ENCODE peak calls at places on chromosomes 11 and 22, in four cellular contexts. G, T, C and F are unnamed samples.

GRCh38 chr11:46639197-46639839 is 22.0 kb downstream of the ATG13 start:
- DNase-seq in C (no peak), G (no peak), T (no peak), F (no peak)

GRCh38 chr22:20560716-20561115 is 53.3 kb downstream of the MED15 start:
- DNase-seq in C (no peak), T (no peak), G (no peak), F (no peak)

GRCh38 chr11:78742430-78742829 is 167.8 kb upstream of the NARS2 start:
- DNase-seq in G (peak; percentile 88), C (peak; percentile 95), T (no peak), F (no peak)

GRCh38 chr22:36286096-36286957 is 33.4 kb downstream of the APOL1 start:
- DNase-seq in C (peak; percentile 63), T (no peak), G (peak; percentile 85), F (no peak)

GRCh38 chr22:25490869-25491268 is 73.6 kb upstream of the GRK3 start:
- DNase-seq in C (no peak), G (no peak), T (no peak), F (no peak)

GRCh38 chr11:95699631-95700470 is 89.7 kb downstream of the FAM76B start:
- DNase-seq in T (no peak), G (no peak), C (no peak), F (no peak)

GRCh38 chr11:69460540-69461257 is 20.8 kb upstream of the LINC01488 start:
- DNase-seq in T (no peak), C (no peak), G (no peak), F (no peak)

GRCh38 chr11:114165326-114166230 is 106.1 kb downstream of the ZBTB16 start:
- DNase-seq in G (no peak), T (no peak), C (no peak), F (no peak)

GRCh38 chr11:124625504-124626168 is 3.0 kb downstream of the TBRG1 start:
- DNase-seq in T (no peak), C (no peak), G (no peak), F (no peak)

GRCh38 chr11:17563248-17563647 is 16.2 kb downstream of the OTOG start:
- DNase-seq in T (no peak), G (peak; percentile 36), C (no peak), F (no peak)

GRCh38 chr11:86811637-86812321 is 11.4 kb downstream of the PRSS23 start:
- DNase-seq in T (no peak), C (peak; percentile 63), G (no peak), F (no peak)

GRCh38 chr11:118565062-118565461 is 669 bp downstream of the IFT46 start:
- DNase-seq in T (no peak), C (no peak), G (no peak), F (no peak)

GRCh38 chr11:113562981-113563461 is 87.8 kb upstream of the DRD2 start:
- DNase-seq in C (no peak), G (no peak), T (no peak), F (no peak)

GRCh38 chr11:69360606-69361005 is 66.7 kb downstream of the MYEOV start:
- DNase-seq in G (peak; percentile 38), C (no peak), T (no peak), F (no peak)

GRCh38 chr11:36509694-36510566 is at the start of gene TRAF6:
- DNase-seq in G (peak; percentile 92), T (peak; percentile 49), C (peak; percentile 88), F (peak; percentile 95)

GRCh38 chr22:50076646-50077624 is 8.3 kb downstream of the MLC1 start:
- DNase-seq in T (no peak), C (no peak), G (no peak), F (no peak)

GRCh38 chr22:33844273-33844672 is 76.0 kb downstream of the LARGE1 start:
- DNase-seq in T (no peak), G (no peak), C (no peak), F (no peak)

GRCh38 chr11:75966546-75967287 is 151.7 kb downstream of the UVRAG start:
- DNase-seq in C (no peak), G (no peak), T (no peak), F (no peak)

GRCh38 chr11:103842795-103843194 is 193.6 kb upstream of the DDI1 start:
- DNase-seq in T (no peak), C (no peak), G (no peak), F (no peak)

GRCh38 chr22:20244744-20245576 is 23.2 kb downstream of the RTN4R start:
- DNase-seq in C (no peak), G (no peak), T (no peak), F (peak; percentile 71)

GRCh38 chr11:120334894-120335462 is 1.2 kb upstream of the ARHGEF12 start:
- DNase-seq in G (peak; percentile 66), T (no peak), C (peak; percentile 70), F (peak; percentile 89)

GRCh38 chr11:4697583-4697982 is at the start of gene OR51E2:
- DNase-seq in T (no peak), G (no peak), C (no peak), F (no peak)

GRCh38 chr11:19218216-19218615 is 16.4 kb upstream of the CSRP3 start:
- DNase-seq in C (no peak), G (no peak), T (no peak), F (no peak)

GRCh38 chr11:86931965-86932332 is 23.2 kb downstream of the FZD4 start:
- DNase-seq in C (no peak), G (no peak), T (no peak), F (no peak)

GRCh38 chr11:67299471-67300191 is 3.7 kb upstream of the SSH3 start:
- DNase-seq in C (no peak), T (no peak), G (peak; percentile 46), F (no peak)

GRCh38 chr11:75271730-75272129 is 31.2 kb downstream of the TPBGL start:
- DNase-seq in C (no peak), G (peak; percentile 37), T (no peak), F (no peak)

GRCh38 chr22:49568751-49569285 is 258.9 kb downstream of the BRD1 start:
- DNase-seq in C (peak; percentile 1), T (no peak), G (peak; percentile 22), F (peak; percentile 39)

GRCh38 chr22:22427542-22428065 is 80.9 kb downstream of the ZNF280B start:
- DNase-seq in C (no peak), G (no peak), T (no peak), F (no peak)

GRCh38 chr11:119108151-119108856 is 1.2 kb downstream of the C2CD2L start:
- DNase-seq in G (no peak), T (no peak), C (peak; percentile 49), F (peak; percentile 78)

DNA sequence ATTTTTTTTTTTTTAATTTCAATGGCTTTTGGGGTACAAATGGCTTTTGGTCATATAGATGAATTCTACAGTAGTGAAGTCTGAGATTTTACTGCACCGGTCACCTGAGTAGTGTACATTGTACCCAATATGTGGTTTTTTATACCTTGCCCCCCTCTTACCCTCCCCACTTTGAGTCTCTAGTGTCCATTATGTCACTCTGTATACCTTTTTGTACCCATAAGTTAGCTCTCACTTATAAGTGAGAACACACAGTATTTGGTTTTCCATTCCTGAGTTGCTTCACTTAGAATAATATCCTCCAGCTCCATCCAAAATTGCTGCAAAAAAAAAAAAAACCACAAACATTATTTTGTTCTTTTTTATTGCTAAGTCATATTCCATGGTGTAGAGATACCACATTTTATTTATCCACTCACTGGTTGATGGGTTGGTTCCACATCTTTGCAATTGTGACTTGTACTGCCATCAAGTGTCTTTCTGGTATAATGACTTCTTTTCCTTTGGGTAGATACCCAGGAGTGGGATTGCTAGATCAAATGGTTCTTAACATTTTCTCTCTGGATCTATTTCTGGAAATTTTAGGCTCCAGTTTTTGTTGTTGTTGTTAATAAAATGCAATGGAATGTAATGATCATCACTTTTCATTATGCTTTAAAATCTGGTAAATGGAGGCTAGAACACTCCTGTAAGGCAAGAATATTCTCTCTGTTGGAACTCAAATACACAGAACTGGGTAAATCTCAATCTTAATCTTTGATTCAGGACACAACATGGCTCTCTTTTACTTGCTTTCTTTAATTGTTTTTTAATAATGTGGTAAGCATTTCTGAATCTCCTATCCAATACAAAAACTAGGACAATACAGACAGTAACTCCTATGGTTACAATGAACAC is 10.3 kb downstream of the NEAT1 start:
- DNase-seq in T (no peak), C (no peak), G (no peak), F (no peak)
- TF ChIP-seq POLR2A in T (no peak), C (peak; percentile 15), G (peak; percentile 51), F (peak; percentile 22)

DNA sequence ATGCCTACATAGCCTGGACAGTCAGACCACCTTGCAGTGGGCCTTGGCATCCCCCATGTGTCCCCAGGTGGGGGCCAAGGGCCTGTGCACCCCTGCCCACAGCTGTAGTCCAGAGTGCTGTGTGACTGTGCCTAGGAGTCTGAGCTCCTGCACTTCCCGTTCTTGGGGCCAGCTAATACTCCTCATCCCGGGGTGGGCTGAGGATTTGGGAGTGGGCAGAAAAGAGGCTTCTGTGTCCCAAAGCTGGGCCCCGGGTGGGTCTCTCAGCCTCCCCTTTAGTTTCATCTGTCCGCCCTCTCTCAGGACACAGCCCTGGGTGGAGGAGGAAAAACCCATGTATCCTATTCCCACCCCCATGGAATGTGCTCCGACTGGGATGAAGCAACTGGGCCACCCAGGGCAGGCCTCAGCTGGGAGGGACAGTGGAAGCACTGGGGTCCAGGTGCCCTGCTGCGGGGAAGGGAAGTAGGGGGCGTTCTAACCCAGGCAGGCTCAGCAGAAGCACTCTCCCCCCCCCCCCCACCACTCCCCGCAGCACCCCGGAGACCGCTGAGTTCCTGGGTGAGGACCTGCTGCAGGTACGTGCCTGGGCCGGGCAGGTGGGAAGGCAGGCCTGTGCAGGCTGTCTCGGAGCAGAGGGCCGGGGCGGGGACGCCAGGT is 1.3 kb downstream of the SH3BP1 start:
- DNase-seq in T (no peak), C (peak; percentile 15), G (no peak), F (peak; percentile 52)
- H3K4me1 ChIP-seq in T (peaks cover 40% of the 10 kb centered on the region), C (peaks cover 35% of the 10 kb centered on the region), G (peaks cover 10% of the 10 kb centered on the region), F (peaks cover 62% of the 10 kb centered on the region)

GRCh38 chr11:62535802-62536201 is 10.8 kb downstream of the AHNAK start:
- DNase-seq in C (no peak), T (no peak), G (no peak), F (no peak)

GRCh38 chr11:62539238-62539925 is 7.2 kb downstream of the AHNAK start:
- DNase-seq in C (peak; percentile 71), T (no peak), G (peak; percentile 78), F (peak; percentile 78)

GRCh38 chr11:62538470-62539237 is 8.0 kb downstream of the AHNAK start:
- DNase-seq in T (no peak), C (no peak), G (no peak), F (no peak)

GRCh38 chr11:62534779-62535545 is 11.6 kb downstream of the AHNAK start:
- DNase-seq in C (no peak), T (no peak), G (no peak), F (no peak)

GRCh38 chr11:62536301-62536957 is 10.2 kb downstream of the AHNAK start:
- DNase-seq in G (no peak), C (no peak), T (no peak), F (no peak)
- H3K4me3 ChIP-seq in G (no peak overlapping the region), C (no peak overlapping the region), T (peak overlapping the region; percentile 9), F (no peak overlapping the region)

GRCh38 chr11:30172872-30173271 is 57.9 kb upstream of the FSHB start:
- DNase-seq in G (no peak), C (no peak), T (no peak), F (no peak)

GRCh38 chr11:30174265-30175022 is 56.4 kb upstream of the FSHB start:
- DNase-seq in T (no peak), G (no peak), C (no peak), F (no peak)

GRCh38 chr11:30172158-30172557 is 58.7 kb upstream of the FSHB start:
- DNase-seq in T (no peak), C (no peak), G (no peak), F (no peak)

DNA sequence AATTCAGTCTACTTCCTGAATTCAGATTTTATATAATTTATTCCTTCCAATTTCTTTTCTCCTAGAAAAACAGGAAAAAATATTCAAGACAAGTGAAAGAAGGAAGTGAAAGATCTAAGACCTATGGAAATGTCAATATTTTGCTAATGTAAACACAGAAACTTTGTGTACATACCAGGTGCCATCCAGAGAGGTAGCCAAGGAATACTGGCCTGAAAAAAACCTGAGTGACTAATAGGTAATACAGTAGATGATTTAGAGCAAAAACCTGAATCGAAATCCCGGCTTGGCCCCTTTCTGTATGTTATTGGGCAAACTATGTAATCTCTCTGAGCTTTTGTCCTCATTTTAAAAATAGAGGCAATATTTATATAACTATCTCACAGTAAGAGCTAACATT is 59.2 kb upstream of the FSHB start:
- DNase-seq in T (no peak), C (peak; percentile 24), G (no peak), F (no peak)
- TF ChIP-seq POLR2A in T (no peak), C (no peak), G (no peak), F (no peak)